ENCODE peak calls at places on chromosomes 6 and 20, in ten cellular contexts. O, G, Z, E, R, M, P, F, S and Q are unnamed samples.

GRCh38 chr6:130945401-130945919 is 117.6 kb downstream of the EPB41L2 start:
- DNase-seq in O (no peak), G (peak; percentile 55), Z (no peak), E (peak; percentile 33), R (no peak), M (peak; percentile 75), P (no peak), F (no peak), S (no peak), Q (no peak)

GRCh38 chr6:25670793-25671513 is 18.9 kb downstream of the SCGN start:
- DNase-seq in O (no peak), G (no peak), Z (no peak), E (no peak), R (no peak), M (peak; percentile 18), P (peak; percentile 6), F (no peak), S (no peak), Q (no peak)

GRCh38 chr6:387293-387694 is 4.3 kb upstream of the IRF4 start:
- DNase-seq in O (no peak), G (no peak), Z (no peak), E (peak; percentile 54), R (no peak), M (peak; percentile 12), P (no peak), F (no peak), S (no peak), Q (no peak)

GRCh38 chr6:139939189-139939979 is 564.9 kb upstream of the CITED2 start:
- DNase-seq in O (no peak), G (no peak), Z (no peak), E (no peak), R (peak; percentile 13), M (no peak), P (no peak), F (no peak), S (no peak), Q (no peak)

GRCh38 chr6:1390071-1390804 is 862 bp downstream of the FOXF2 start:
- DNase-seq in O (no peak), G (no peak), Z (no peak), E (peak; percentile 70), R (no peak), M (peak; percentile 68), P (no peak), F (no peak), S (no peak), Q (no peak)

GRCh38 chr6:142378138-142378875 is 76.5 kb downstream of the ADGRG6 start:
- DNase-seq in O (no peak), G (peak; percentile 86), Z (no peak), E (peak; percentile 89), R (no peak), M (peak; percentile 96), P (no peak), F (no peak), S (no peak), Q (no peak)

GRCh38 chr6:17600527-17601388 is 656 bp downstream of the FAM8A1 start:
- DNase-seq in O (peak; percentile 92), G (peak; percentile 16), Z (no peak), E (peak; percentile 12), R (peak; percentile 63), M (peak; percentile 44), P (no peak), F (no peak), S (peak; percentile 35), Q (peak; percentile 49)

GRCh38 chr20:36098364-36098763 is 56.2 kb upstream of the EPB41L1 start:
- DNase-seq in O (no peak), G (peak; percentile 31), Z (no peak), E (peak; percentile 40), R (no peak), M (peak; percentile 83), P (no peak), F (no peak), S (no peak), Q (no peak)

GRCh38 chr6:32622545-32623401 is 14.4 kb upstream of the HLA-DQA1 start:
- DNase-seq in O (no peak), G (peak; percentile 28), Z (no peak), E (peak; percentile 28), R (peak; percentile 48), M (peak; percentile 55), P (no peak), F (no peak), S (peak; percentile 6), Q (peak; percentile 59)

GRCh38 chr6:43938178-43939101 is 168.4 kb downstream of the VEGFA start:
- DNase-seq in O (no peak), G (no peak), Z (no peak), E (no peak), R (no peak), M (no peak), P (no peak), F (no peak), S (no peak), Q (no peak)

GRCh38 chr6:45556828-45557227 is 179.1 kb upstream of the SUPT3H start:
- DNase-seq in O (no peak), G (no peak), Z (no peak), E (no peak), R (no peak), M (no peak), P (no peak), F (no peak), S (no peak), Q (no peak)

GRCh38 chr6:109024368-109024767 is 70.3 kb downstream of the SESN1 start:
- DNase-seq in O (no peak), G (no peak), Z (no peak), E (peak; percentile 42), R (no peak), M (no peak), P (no peak), F (no peak), S (no peak), Q (no peak)

GRCh38 chr6:18242062-18242851 is 22.1 kb downstream of the DEK start:
- DNase-seq in O (no peak), G (peak; percentile 73), Z (peak; percentile 56), E (peak; percentile 94), R (no peak), M (peak; percentile 81), P (no peak), F (peak; percentile 46), S (no peak), Q (no peak)

GRCh38 chr6:125994659-125995488 is 8.5 kb downstream of the TRMT11 start:
- DNase-seq in O (no peak), G (no peak), Z (no peak), E (no peak), R (no peak), M (no peak), P (no peak), F (no peak), S (no peak), Q (no peak)

GRCh38 chr6:54112171-54112650 is 968 bp downstream of the MLIP start:
- DNase-seq in O (no peak), G (no peak), Z (no peak), E (no peak), R (no peak), M (peak; percentile 43), P (no peak), F (no peak), S (no peak), Q (no peak)

GRCh38 chr6:36052092-36052491 is 24.5 kb downstream of the MAPK14 start:
- DNase-seq in O (no peak), G (no peak), Z (no peak), E (no peak), R (no peak), M (no peak), P (no peak), F (no peak), S (no peak), Q (no peak)

GRCh38 chr6:166770216-166771116 is 143.4 kb upstream of the RPS6KA2 start:
- DNase-seq in O (no peak), G (no peak), Z (no peak), E (peak; percentile 10), R (no peak), M (peak; percentile 9), P (no peak), F (no peak), S (no peak), Q (no peak)
- TF ChIP-seq CTCF in O (no peak), G (peak; percentile 34), Z (peak; percentile 35), E (peak; percentile 30), R (no peak), M (peak; percentile 30), P (no peak), F (peak; percentile 13), S (no peak), Q (no peak)

GRCh38 chr6:144264270-144265060 is 20.7 kb upstream of the UTRN start:
- DNase-seq in O (no peak), G (peak; percentile 94), Z (peak; percentile 82), E (peak; percentile 90), R (no peak), M (peak; percentile 94), P (peak; percentile 64), F (peak; percentile 87), S (no peak), Q (no peak)
- TF ChIP-seq CTCF in O (no peak), G (no peak), Z (no peak), E (no peak), R (no peak), M (no peak), P (no peak), F (no peak), S (no peak), Q (no peak)

DNA sequence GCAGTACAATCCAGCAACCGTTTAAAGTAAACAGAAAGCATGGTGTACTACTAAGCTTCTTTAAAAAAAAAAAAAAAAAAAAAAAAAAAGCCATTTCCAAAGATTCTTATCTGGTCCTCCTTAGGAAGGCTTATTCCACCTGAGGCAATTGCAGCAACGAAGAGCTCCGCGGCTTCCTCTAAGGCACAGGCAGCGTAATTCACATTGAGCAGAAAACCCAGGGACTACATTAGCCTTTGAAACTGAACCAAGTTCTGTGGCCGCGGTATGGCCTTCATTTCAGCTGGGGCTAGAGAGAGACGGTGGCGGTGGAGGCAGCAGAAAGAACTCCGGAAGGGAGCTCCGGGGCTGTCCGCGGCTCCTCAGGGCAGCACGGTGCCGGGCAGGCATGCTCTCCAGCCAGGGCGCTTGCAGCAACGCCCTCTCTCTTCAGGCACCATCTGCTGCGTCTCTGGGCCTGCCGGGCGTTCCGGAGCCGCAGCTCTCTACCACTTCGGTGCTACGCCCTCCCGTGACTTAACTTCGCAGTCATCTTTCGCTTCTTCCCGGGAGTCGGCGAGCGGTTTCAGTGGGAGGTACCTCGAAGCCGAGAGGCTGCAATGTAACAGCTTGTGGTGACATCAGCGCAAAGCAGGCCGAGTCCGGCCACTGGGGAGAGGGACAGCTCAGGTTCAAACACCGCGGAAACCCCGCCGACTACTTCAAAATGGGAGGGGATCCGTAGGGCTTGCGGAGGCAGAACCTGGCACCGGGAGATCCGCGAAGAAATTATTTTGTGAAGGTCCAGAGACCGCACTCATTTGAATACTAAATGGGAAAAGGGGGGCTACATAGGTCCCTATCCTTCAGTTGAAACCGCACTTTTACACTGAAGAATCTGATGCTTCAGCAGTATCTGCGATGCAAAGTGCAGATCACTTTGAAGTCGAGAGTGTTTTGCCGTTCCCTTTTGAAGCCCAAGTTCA is 100.0 kb downstream of the DST start:
- DNase-seq in O (peak; percentile 94), G (peak; percentile 99), Z (peak; percentile 94), E (peak; percentile 98), R (peak; percentile 82), M (peak; percentile 98), P (peak; percentile 57), F (peak; percentile 83), S (peak; percentile 32), Q (peak; percentile 84)
- TF ChIP-seq CTCF in O (no peak), G (peak; percentile 40), Z (peak; percentile 31), E (peak; percentile 38), R (peak; percentile 46), M (peak; percentile 39), P (no peak), F (peak; percentile 34), S (no peak), Q (peak; percentile 25)

GRCh38 chr20:7108929-7109328 is 341.4 kb downstream of the BMP2 start:
- DNase-seq in O (no peak), G (no peak), Z (no peak), E (no peak), R (no peak), M (peak; percentile 16), P (no peak), F (no peak), S (no peak), Q (no peak)

GRCh38 chr20:7113577-7114466 is 346.3 kb downstream of the BMP2 start:
- DNase-seq in O (no peak), G (peak; percentile 57), Z (no peak), E (peak; percentile 1), R (no peak), M (peak; percentile 61), P (peak; percentile 19), F (no peak), S (no peak), Q (no peak)
- TF ChIP-seq CTCF in O (peak; percentile 13), G (peak; percentile 71), Z (peak; percentile 2), E (peak; percentile 7), R (no peak), M (peak; percentile 55), P (peak; percentile 20), F (peak; percentile 84), S (no peak), Q (no peak)